ENCODE peak calls at places on chromosomes 3 and 15, in four cellular contexts. One of them, this sample, is unnamed.

GRCh38 chr3:16247282-16248058 is 17.3 kb downstream of the DPH3 start:
- DNase-seq in CD8-positive, alpha-beta memory T cell: peak
- DNase-seq in K562: peak
- DNase-seq in GM03348: peak
- DNase-seq in this sample: peak

GRCh38 chr3:105354429-105354828 is 12.3 kb upstream of the ALCAM start:
- DNase-seq in CD8-positive, alpha-beta memory T cell: no peak
- DNase-seq in K562: no peak
- DNase-seq in GM03348: no peak
- DNase-seq in this sample: no peak

GRCh38 chr3:115623414-115623868 is at the start of gene GAP43:
- DNase-seq in GM03348: peak
- DNase-seq in CD8-positive, alpha-beta memory T cell: peak
- DNase-seq in K562: no peak
- DNase-seq in this sample: peak

GRCh38 chr3:108477511-108478147 is 32.8 kb downstream of the MYH15 start:
- DNase-seq in K562: peak
- DNase-seq in CD8-positive, alpha-beta memory T cell: peak
- DNase-seq in GM03348: peak
- DNase-seq in this sample: peak

GRCh38 chr3:189519458-189519857 is 111.7 kb upstream of the TP63 start:
- DNase-seq in CD8-positive, alpha-beta memory T cell: no peak
- DNase-seq in GM03348: no peak
- DNase-seq in K562: no peak
- DNase-seq in this sample: no peak

GRCh38 chr3:37608061-37608702 is 253.5 kb upstream of the CTDSPL start:
- DNase-seq in GM03348: no peak
- DNase-seq in K562: no peak
- DNase-seq in CD8-positive, alpha-beta memory T cell: no peak
- DNase-seq in this sample: peak

GRCh38 chr15:38683382-38684242 is 119.0 kb upstream of the RASGRP1 start:
- DNase-seq in K562: peak
- DNase-seq in CD8-positive, alpha-beta memory T cell: peak
- DNase-seq in GM03348: peak
- DNase-seq in this sample: peak

GRCh38 chr3:134852132-134852531 is 57.1 kb downstream of the EPHB1 start:
- DNase-seq in K562: no peak
- DNase-seq in CD8-positive, alpha-beta memory T cell: no peak
- DNase-seq in GM03348: no peak
- DNase-seq in this sample: no peak

GRCh38 chr15:60536314-60536713 is 57.4 kb upstream of the ICE2 start:
- DNase-seq in K562: no peak
- DNase-seq in CD8-positive, alpha-beta memory T cell: no peak
- DNase-seq in GM03348: no peak
- DNase-seq in this sample: no peak

GRCh38 chr15:70014311-70014707 is 83.4 kb downstream of the TLE3 start:
- DNase-seq in GM03348: no peak
- DNase-seq in CD8-positive, alpha-beta memory T cell: no peak
- DNase-seq in K562: no peak
- DNase-seq in this sample: no peak